ENCODE peak calls at places on chromosomes 16 and 17, in nine cellular contexts. E is AG10803, Z is AG04450, J is left ventricle myocardium inferior, N is transverse colon, O is fibroblast of the aortic adventitia, V is fibroblast of mammary gland, B is retinal pigment epithelial cell, G is breast epithelium. M is an unnamed sample.

GRCh38 chr16:57146735-57147134 is 39.1 kb downstream of the PSME3IP1 start:
- DNase-seq in E (no peak), V (no peak), B (no peak), O (no peak), G (no peak), N (no peak), J (no peak), Z (no peak), M (no peak)

GRCh38 chr17:1720856-1721386 is 3.6 kb upstream of the WDR81 start:
- DNase-seq in E (peak), B (no peak), V (peak), J (no peak), Z (no peak), N (peak), O (peak), G (no peak), M (no peak)

GRCh38 chr17:37089998-37090397 is 141.2 kb downstream of the AATF start:
- DNase-seq in N (no peak), Z (no peak), G (no peak), B (no peak), E (no peak), V (no peak), O (no peak), J (no peak), M (no peak)

GRCh38 chr16:899678-900060 is 71.1 kb downstream of the LMF1 start:
- DNase-seq in B (no peak), J (no peak), Z (no peak), V (no peak), O (no peak), E (no peak), G (no peak), N (no peak), M (no peak)

GRCh38 chr17:54968954-54969400 is 412 bp downstream of the STXBP4 start:
- DNase-seq in N (peak), J (no peak), B (no peak), Z (no peak), V (peak), G (peak), O (peak), E (peak), M (no peak)

GRCh38 chr16:17404903-17405691 is 65.7 kb downstream of the XYLT1 start:
- DNase-seq in V (peak), O (peak), Z (no peak), E (peak), B (peak), J (peak), N (peak), G (peak), M (no peak)

GRCh38 chr17:50328360-50328759 is 17.6 kb upstream of the XYLT2 start:
- DNase-seq in N (no peak), G (no peak), E (no peak), O (no peak), B (no peak), V (no peak), Z (no peak), J (no peak), M (no peak)

GRCh38 chr16:12541672-12542071 is 262.0 kb downstream of the CPPED1 start:
- DNase-seq in Z (no peak), B (no peak), G (no peak), E (peak), O (no peak), N (no peak), J (no peak), V (peak), M (no peak)

GRCh38 chr17:81063488-81064093 is 28.6 kb downstream of the BAIAP2 start:
- DNase-seq in V (no peak), J (no peak), E (no peak), Z (no peak), G (no peak), O (no peak), B (no peak), N (no peak), M (no peak)

GRCh38 chr17:7029659-7030058 is 6.2 kb upstream of the SLC16A13 start:
- DNase-seq in O (no peak), E (no peak), B (no peak), G (no peak), Z (no peak), N (peak), J (no peak), V (no peak), M (no peak)

GRCh38 chr17:7842950-7843535 is 9.0 kb downstream of the KDM6B start:
- DNase-seq in B (no peak), N (peak), O (peak), V (peak), G (peak), Z (peak), J (peak), E (peak), M (no peak)

GRCh38 chr16:30069575-30070462 is 4.3 kb downstream of the ALDOA start:
- DNase-seq in J (peak), E (no peak), O (no peak), G (no peak), N (no peak), Z (no peak), V (peak), B (no peak), M (no peak)

GRCh38 chr16:72282338-72282737 is 110.4 kb upstream of the PMFBP1 start:
- DNase-seq in G (no peak), B (no peak), O (no peak), J (no peak), V (no peak), Z (no peak), E (peak), N (no peak), M (no peak)

GRCh38 chr16:72278301-72278700 is 106.3 kb upstream of the PMFBP1 start:
- DNase-seq in G (no peak), V (no peak), J (no peak), N (no peak), E (no peak), Z (no peak), O (no peak), B (no peak), M (no peak)

GRCh38 chr16:72271841-72272240 is 99.9 kb upstream of the PMFBP1 start:
- DNase-seq in V (no peak), N (no peak), J (no peak), B (no peak), O (no peak), E (no peak), Z (no peak), G (no peak), M (no peak)

GRCh38 chr16:72277749-72278148 is 105.8 kb upstream of the PMFBP1 start:
- DNase-seq in G (no peak), B (no peak), O (no peak), E (no peak), N (no peak), J (no peak), Z (no peak), V (no peak), M (no peak)
- TF ChIP-seq CTCF in G (no peak), B (no peak), O (no peak), E (no peak), N (no peak), J (no peak), Z (no peak), V (no peak), M (no peak)

GRCh38 chr17:78883090-78883532 is 19.9 kb downstream of the CEP295NL start:
- DNase-seq in N (peak), E (peak), B (peak), V (peak), Z (no peak), O (peak), G (peak), J (peak), M (no peak)
- H3K4me3 ChIP-seq in N (no peak), E (peak), B (no peak), V (peak), Z (peak), O (peak), G (peak), J (peak), M (no peak)

DNA sequence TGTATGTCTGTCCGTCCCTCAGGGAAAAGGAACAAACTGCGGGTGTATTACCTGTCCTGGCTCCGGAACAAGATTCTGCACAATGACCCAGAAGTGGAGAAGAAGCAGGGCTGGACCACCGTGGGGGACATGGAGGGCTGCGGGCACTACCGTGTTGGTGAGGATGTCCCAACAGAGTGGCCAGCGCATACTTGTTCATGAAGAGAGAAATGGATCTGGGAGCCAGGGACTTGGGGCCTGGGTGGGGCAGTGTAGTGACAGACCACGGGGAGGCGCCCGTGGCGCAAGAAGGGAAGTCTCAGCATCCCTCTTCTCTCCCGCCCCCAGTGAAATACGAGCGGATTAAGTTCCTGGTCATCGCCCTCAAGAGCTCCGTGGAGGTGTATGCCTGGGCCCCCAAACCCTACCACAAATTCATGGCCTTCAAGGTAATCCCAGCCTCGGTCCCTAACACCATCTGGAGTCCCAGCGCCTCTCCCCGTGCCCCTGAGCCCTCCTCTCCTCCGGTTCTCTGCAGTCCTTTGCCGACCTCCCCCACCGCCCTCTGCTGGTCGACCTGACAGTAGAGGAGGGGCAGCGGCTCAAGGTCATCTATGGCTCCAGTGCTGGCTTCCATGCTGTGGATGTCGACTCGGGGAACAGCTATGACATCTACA is 3.5 kb upstream of the C17orf107 start:
- DNase-seq in E (no peak), V (no peak), J (no peak), N (no peak), Z (no peak), G (no peak), O (no peak), B (no peak), M (no peak)
- TF ChIP-seq CTCF in E (peak), V (no peak), J (no peak), N (no peak), Z (peak), G (no peak), O (no peak), B (peak), M (no peak)

DNA sequence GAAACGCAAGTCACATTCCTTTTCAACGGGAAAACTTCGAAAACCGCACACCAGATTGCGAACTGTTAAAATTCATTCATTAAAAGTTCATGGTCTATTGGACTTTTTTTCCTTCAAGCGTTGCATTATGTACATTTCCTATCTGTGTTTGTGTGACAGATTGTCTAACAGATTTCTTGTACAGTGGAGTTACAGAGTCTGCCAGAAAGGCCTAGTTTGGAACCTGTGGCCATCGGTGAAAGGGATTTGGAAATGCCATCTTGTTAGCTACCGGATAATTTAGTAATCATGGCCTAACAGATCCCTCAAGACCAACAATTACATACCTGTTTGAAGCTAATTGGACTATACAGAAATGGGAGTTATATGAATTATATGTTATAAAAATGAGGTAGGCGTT is 885.6 kb upstream of the RBFOX1 start:
- DNase-seq in O (no peak), G (no peak), V (no peak), Z (no peak), E (no peak), B (no peak), N (no peak), J (no peak), M (no peak)
- H3K4me3 ChIP-seq in O (no peak), G (no peak), V (no peak), Z (no peak), E (no peak), B (no peak), N (no peak), J (no peak), M (no peak)

DNA sequence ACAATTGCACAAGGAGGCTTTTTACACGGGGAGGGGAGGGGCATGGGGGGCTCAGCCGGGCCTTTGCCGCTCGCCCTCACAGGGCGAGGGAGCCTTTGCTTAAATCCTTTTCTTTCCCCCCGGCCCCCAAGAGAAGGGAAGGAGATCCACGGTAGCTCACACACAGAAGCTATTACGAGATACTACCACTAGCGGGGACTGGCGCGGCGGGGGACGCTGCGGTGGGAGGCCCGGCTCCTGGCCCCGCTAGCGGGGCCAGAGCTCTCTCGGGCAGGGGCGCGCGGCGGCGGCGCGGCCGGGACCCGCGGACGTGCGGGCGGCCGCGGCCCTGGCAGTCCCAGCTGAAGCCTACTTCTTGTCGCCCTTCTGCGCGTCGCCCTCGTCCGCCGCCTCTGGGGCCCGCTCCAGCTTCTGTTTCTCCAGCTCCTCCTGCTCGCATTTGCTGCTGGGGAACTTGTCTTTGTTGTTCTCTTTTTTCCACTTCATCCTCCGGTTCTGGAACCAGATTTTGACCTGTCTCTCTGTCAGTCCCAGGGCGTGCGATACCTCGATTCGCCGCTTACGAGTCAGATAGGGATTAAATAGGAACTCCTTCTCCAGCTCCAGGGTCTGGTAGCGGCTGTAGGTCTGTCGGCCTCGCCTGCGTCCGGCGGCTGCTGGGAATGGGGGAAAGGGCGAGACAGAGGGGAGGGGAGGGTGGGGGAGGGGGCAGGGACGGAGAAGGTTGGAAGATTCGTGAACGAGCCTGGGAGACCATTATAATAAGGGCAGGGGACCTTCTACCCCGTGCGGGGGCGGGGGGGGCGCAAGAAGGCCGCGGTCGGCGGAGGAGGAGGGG is 2.0 kb downstream of the HOXB8 start:
- DNase-seq in O (no peak), B (no peak), Z (no peak), N (peak), G (no peak), E (no peak), V (no peak), J (no peak), M (no peak)
- TF ChIP-seq CTCF in O (peak), B (peak), Z (peak), N (peak), G (no peak), E (peak), V (peak), J (peak), M (no peak)

GRCh38 chr16:50462793-50463507 is 85.2 kb upstream of the NKD1 start:
- DNase-seq in B (no peak), E (no peak), Z (no peak), G (no peak), V (no peak), N (no peak), O (no peak), J (no peak), M (no peak)
- H3K4me3 ChIP-seq in B (no peak), E (no peak), Z (no peak), G (no peak), V (no peak), N (no peak), O (no peak), J (no peak), M (no peak)

GRCh38 chr16:88703486-88704309 is 2.5 kb downstream of the RNF166 start:
- DNase-seq in G (peak), O (no peak), J (peak), V (no peak), B (no peak), Z (no peak), N (peak), E (no peak), M (no peak)
- TF ChIP-seq CTCF in G (no peak), O (no peak), J (no peak), V (no peak), B (no peak), Z (no peak), N (no peak), E (no peak), M (no peak)

GRCh38 chr16:89114159-89114981 is 20.7 kb downstream of the ACSF3 start:
- DNase-seq in N (peak), O (no peak), Z (no peak), B (no peak), J (peak), G (no peak), V (peak), E (peak), M (no peak)
- H3K4me3 ChIP-seq in N (no peak), O (no peak), Z (no peak), B (no peak), J (peak), G (no peak), V (no peak), E (no peak), M (no peak)

DNA sequence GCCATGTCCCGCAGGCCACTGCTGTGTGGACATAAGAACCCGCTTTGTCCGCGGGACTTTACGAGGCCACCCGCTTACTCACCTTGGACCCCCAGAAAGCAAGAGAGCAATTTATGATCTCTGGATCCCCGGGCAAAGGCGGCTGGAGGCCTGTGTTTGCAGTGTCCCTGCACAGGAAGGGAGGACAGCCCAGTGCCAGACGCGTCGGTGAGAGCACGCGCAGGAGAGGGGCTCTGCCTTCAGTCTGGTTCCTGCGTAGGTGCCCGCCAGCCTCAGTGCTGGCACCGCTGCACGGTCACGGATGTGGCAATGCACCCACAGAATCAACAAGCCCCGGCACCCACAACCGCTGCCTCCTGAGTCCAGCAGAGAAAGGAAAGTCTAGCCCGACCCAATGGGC is 248.4 kb downstream of the C16orf95 start:
- DNase-seq in Z (no peak), E (no peak), G (no peak), O (no peak), B (no peak), N (no peak), J (no peak), V (no peak), M (no peak)
- TF ChIP-seq CTCF in Z (no peak), E (no peak), G (no peak), O (no peak), B (no peak), N (no peak), J (no peak), V (no peak), M (no peak)

GRCh38 chr17:29677139-29677834 is 54.6 kb upstream of the CORO6 start:
- DNase-seq in O (peak), V (peak), Z (no peak), N (no peak), G (no peak), J (peak), B (no peak), E (peak), M (no peak)
- H3K4me3 ChIP-seq in O (no peak), V (no peak), Z (no peak), N (no peak), G (peak), J (peak), B (no peak), E (no peak), M (no peak)